ENCODE peak calls at places on chromosomes 6 and 20, in seven cellular contexts. A is kidney, G is body of pancreas, R is K562, B is prostate gland, T is mesothelial cell of epicardium, K is neural crest cell. C is an unnamed sample.

GRCh38 chr6:119077643-119078448 is 618 bp downstream of the FAM184A start:
- DNase-seq in K (peak; percentile 7), T (no peak), B (peak; percentile 34), A (peak; percentile 78), G (peak; percentile 55), R (peak; percentile 68), C (peak; percentile 34)

GRCh38 chr6:85460951-85461805 is 11.3 kb downstream of the NT5E start:
- DNase-seq in R (no peak), A (no peak), K (no peak), B (no peak), T (no peak), G (no peak), C (peak; percentile 48)

GRCh38 chr6:40893021-40893420 is 146.0 kb downstream of the UNC5CL start:
- DNase-seq in A (no peak), R (no peak), B (no peak), T (no peak), G (no peak), K (no peak), C (no peak)

GRCh38 chr6:139540276-139540675 is 165.8 kb upstream of the CITED2 start:
- DNase-seq in A (no peak), R (no peak), T (no peak), K (no peak), G (peak; percentile 50), B (no peak), C (no peak)

GRCh38 chr6:5866547-5867051 is 140.1 kb downstream of the NRN1 start:
- DNase-seq in G (no peak), B (peak; percentile 27), A (no peak), T (no peak), R (no peak), K (no peak), C (no peak)

GRCh38 chr20:1943267-1944002 is 48.2 kb downstream of the SIRPA start:
- DNase-seq in A (no peak), K (no peak), T (no peak), B (no peak), R (no peak), G (peak; percentile 24), C (no peak)

GRCh38 chr20:25360631-25361286 is 29.9 kb downstream of the ABHD12 start:
- DNase-seq in K (no peak), A (no peak), G (no peak), R (peak; percentile 8), T (peak; percentile 43), B (peak; percentile 68), C (no peak)

GRCh38 chr6:52399511-52400315 is 20.4 kb upstream of the EFHC1 start:
- DNase-seq in K (peak; percentile 24), R (peak; percentile 69), B (peak; percentile 26), G (peak; percentile 48), A (no peak), T (no peak), C (peak; percentile 50)

GRCh38 chr6:79134699-79135474 is 56.8 kb upstream of the PHIP start:
- DNase-seq in B (no peak), G (no peak), R (no peak), A (no peak), T (no peak), K (no peak), C (no peak)

GRCh38 chr20:58713801-58714339 is 21.3 kb downstream of the NPEPL1 start:
- DNase-seq in B (peak; percentile 4), K (no peak), R (no peak), A (peak; percentile 52), T (no peak), G (no peak), C (no peak)

GRCh38 chr20:16216227-16217210 is 356.7 kb downstream of the KIF16B start:
- DNase-seq in A (no peak), T (no peak), K (no peak), G (no peak), R (no peak), B (no peak), C (no peak)

GRCh38 chr6:117270121-117270959 is 5.0 kb downstream of the VGLL2 start:
- DNase-seq in K (no peak), T (no peak), A (peak; percentile 67), B (no peak), G (no peak), R (no peak), C (no peak)

GRCh38 chr20:48716086-48716485 is 111.7 kb downstream of the PREX1 start:
- DNase-seq in K (no peak), A (no peak), R (no peak), B (no peak), T (no peak), G (no peak), C (no peak)

GRCh38 chr6:167336818-167337217 is 11.9 kb downstream of the TTLL2 start:
- DNase-seq in T (no peak), G (no peak), A (no peak), R (no peak), B (no peak), K (no peak), C (no peak)

GRCh38 chr6:42726485-42727083 is 4.2 kb upstream of the PRPH2 start:
- DNase-seq in T (no peak), K (peak; percentile 23), R (peak; percentile 92), B (peak; percentile 80), G (peak; percentile 89), A (peak; percentile 80), C (peak; percentile 90)

GRCh38 chr20:61917459-61917858 is 148.2 kb downstream of the TAF4 start:
- DNase-seq in A (no peak), B (no peak), T (no peak), G (no peak), K (no peak), R (no peak), C (no peak)

GRCh38 chr6:89840538-89840937 is 10.9 kb downstream of the CASP8AP2 start:
- DNase-seq in R (peak; percentile 25), B (no peak), G (no peak), T (no peak), A (no peak), K (no peak), C (no peak)

DNA sequence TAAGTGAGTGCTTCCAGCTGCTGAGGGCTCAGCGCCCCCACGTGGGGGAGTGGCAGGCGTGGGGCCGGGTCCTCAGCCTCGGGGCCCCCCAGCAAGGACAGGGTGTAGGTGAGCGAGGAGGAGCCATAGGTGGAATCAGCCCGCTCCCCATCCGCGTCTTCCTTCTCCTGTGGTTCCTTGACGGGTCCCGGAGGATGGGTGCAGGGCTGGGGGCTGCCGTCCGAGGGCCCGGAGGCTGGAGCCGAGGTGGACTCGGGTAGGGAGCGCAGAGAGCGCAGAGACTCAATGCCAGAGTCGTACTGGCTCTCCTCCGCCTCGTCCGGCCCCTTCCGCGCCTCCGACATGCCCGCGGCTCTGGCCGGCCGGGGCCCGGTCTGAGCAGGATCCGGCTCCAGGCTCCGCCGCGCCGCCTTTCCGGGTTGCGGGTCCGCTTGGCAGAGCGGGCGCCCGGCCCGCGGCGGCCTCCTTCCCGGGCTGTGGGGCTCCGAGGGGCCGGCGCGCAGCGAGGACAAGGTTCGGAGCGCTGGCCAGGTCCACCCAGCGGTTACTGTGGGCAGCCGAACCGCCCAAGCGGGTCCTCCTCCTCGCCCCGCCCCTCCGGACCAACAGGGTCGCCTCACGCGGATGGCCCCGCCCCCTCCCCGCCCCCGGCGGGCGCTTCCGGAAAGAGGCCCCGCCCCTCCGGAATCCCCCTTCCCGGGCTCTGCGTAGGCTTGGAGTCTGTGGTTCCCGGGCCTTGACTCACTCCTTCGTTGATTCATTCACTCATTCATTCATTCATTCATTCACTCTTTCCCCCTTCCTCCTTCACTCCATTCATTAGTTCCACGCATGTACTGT is at the start of gene NFKBIE:
- DNase-seq in B (peak; percentile 95), T (peak; percentile 93), R (peak; percentile 95), K (peak; percentile 94), G (peak; percentile 97), A (peak; percentile 99), C (peak; percentile 96)
- TF ChIP-seq CTCF in B (peak; percentile 47), T (no peak), R (peak; percentile 65), K (peak; percentile 44), G (peak; percentile 34), A (peak; percentile 15), C (peak; percentile 70)

GRCh38 chr20:50508171-50508761 is 1.9 kb upstream of the PTPN1 start:
- DNase-seq in T (no peak), R (no peak), K (no peak), G (no peak), B (no peak), A (no peak), C (no peak)

GRCh38 chr20:50501970-50502745 is 8.0 kb upstream of the PTPN1 start:
- DNase-seq in G (no peak), A (no peak), T (no peak), R (no peak), B (no peak), K (no peak), C (no peak)

GRCh38 chr20:50509923-50510705 is at the start of gene PTPN1:
- DNase-seq in T (peak; percentile 99), A (peak; percentile 100), G (peak; percentile 99), R (peak; percentile 99), B (peak; percentile 98), K (peak; percentile 98), C (peak; percentile 96)

GRCh38 chr20:50506270-50506579 is 4.0 kb upstream of the PTPN1 start:
- DNase-seq in G (no peak), B (no peak), T (no peak), K (no peak), A (no peak), R (no peak), C (no peak)

GRCh38 chr20:50504231-50504823 is 5.9 kb upstream of the PTPN1 start:
- DNase-seq in T (no peak), B (no peak), G (no peak), R (peak; percentile 67), K (no peak), A (no peak), C (no peak)
- TF ChIP-seq CTCF in T (no peak), B (peak; percentile 38), G (no peak), R (peak; percentile 21), K (no peak), A (peak; percentile 22), C (peak; percentile 42)

DNA sequence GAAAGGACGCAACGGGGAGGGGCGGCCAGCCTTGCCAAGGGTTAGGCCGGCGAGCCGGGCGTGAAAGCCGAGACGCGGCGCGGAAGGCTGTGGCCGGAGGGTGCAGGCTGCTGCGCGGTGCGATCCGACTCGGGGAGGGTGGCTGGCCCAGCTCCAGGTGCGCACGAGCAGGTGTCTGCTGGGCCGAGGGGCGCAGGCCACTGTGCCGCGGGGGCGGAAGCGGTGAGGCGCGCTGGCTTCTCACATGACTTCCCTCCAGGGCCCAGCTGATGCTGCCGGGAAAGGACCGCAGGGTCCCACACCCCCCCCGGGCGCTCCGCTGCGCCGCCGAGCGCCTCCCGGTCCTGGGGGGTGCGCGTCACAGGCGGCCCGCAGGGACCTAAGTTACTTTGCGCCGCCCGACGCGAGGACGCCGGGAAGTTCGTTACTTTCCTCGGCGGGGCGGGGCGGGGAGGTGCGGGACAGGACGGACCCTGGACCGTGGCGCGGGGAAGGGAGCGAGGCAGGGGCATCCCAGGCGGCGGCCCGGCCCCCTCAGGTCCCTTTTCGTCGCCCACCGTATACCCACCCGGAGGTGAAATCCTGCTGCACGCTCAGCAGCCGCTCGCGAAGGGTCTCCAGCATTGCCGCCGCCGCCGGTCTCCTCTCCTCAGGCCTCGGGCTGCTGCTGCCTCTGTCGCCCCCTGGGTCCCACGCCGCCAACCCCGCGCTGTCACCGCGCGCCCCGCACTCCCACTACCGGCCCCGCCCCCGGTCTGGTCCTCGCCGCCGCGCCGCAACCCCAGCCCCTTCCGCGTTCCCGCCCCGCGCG is at the start of gene DTNBP1:
- DNase-seq in A (peak; percentile 94), T (peak; percentile 79), B (peak; percentile 76), K (peak; percentile 75), R (peak; percentile 92), G (peak; percentile 78), C (peak; percentile 85)
- TF ChIP-seq CTCF in A (no peak), T (no peak), B (no peak), K (no peak), R (no peak), G (peak; percentile 11), C (no peak)

DNA sequence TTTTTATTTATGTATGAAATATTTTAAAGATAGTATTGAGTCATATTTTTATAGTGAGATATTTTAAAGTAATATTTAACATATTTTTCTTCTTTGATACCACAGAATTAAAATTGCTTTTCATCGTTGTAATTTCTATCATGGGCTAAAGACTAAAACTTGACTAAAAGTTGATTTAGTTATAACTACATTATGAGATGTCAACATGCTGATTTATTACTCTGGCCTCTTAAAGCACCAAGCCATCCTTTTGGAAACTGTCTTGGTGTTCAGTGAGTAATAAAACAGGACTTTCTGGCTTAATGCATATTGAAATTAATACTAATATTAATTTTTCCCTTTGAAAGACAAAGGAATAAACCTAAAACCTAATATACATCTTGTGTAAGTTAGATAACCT is 95.2 kb upstream of the ADGRF4 start:
- DNase-seq in K (no peak), R (no peak), A (no peak), T (no peak), B (no peak), G (no peak), C (no peak)
- TF ChIP-seq CTCF in K (no peak), R (no peak), A (no peak), T (no peak), B (no peak), G (no peak), C (no peak)